ENCODE peak calls at places on chromosomes 7 and 10, in five cellular contexts. One of them, this sample, is unnamed.

GRCh38 chr7:130821864-130822263 is 87.9 kb upstream of the KLF14 start:
- DNase-seq in HepG2: no peak
- DNase-seq in K562: no peak
- DNase-seq in GM12878: no peak
- DNase-seq in SK-N-SH: no peak
- DNase-seq in this sample: no peak

GRCh38 chr7:140653319-140654108 is 12.9 kb upstream of the DENND2A start:
- DNase-seq in HepG2: peak
- DNase-seq in K562: peak
- DNase-seq in GM12878: no peak
- DNase-seq in SK-N-SH: peak
- DNase-seq in this sample: peak

GRCh38 chr7:140497241-140497769 is 18.0 kb upstream of the MKRN1 start:
- DNase-seq in HepG2: no peak
- DNase-seq in K562: peak
- DNase-seq in GM12878: no peak
- DNase-seq in SK-N-SH: no peak
- DNase-seq in this sample: no peak

GRCh38 chr7:32910195-32910594 is 18.6 kb upstream of the KBTBD2 start:
- DNase-seq in HepG2: no peak
- DNase-seq in K562: no peak
- DNase-seq in GM12878: no peak
- DNase-seq in SK-N-SH: no peak
- DNase-seq in this sample: no peak

GRCh38 chr10:103127241-103127640 is 65.8 kb downstream of the NT5C2 start:
- DNase-seq in HepG2: no peak
- DNase-seq in K562: no peak
- DNase-seq in GM12878: no peak
- DNase-seq in SK-N-SH: peak
- DNase-seq in this sample: no peak

GRCh38 chr10:97623277-97623676 is 10.0 kb downstream of the MORN4 start:
- DNase-seq in HepG2: peak
- DNase-seq in K562: no peak
- DNase-seq in GM12878: no peak
- DNase-seq in SK-N-SH: no peak
- DNase-seq in this sample: no peak

GRCh38 chr10:62732841-62733653 is 71.5 kb upstream of the ADO start:
- DNase-seq in HepG2: no peak
- DNase-seq in K562: no peak
- DNase-seq in GM12878: peak
- DNase-seq in SK-N-SH: no peak
- DNase-seq in this sample: peak

GRCh38 chr7:89129600-89130375 is 334.3 kb upstream of the TEX47 start:
- DNase-seq in HepG2: no peak
- DNase-seq in K562: no peak
- DNase-seq in GM12878: no peak
- DNase-seq in SK-N-SH: no peak
- DNase-seq in this sample: no peak

GRCh38 chr7:28078036-28078901 is 102.3 kb downstream of the JAZF1 start:
- DNase-seq in HepG2: peak
- DNase-seq in K562: peak
- DNase-seq in GM12878: no peak
- DNase-seq in SK-N-SH: peak
- DNase-seq in this sample: peak

GRCh38 chr10:11043446-11044127 is 25.9 kb downstream of the CELF2 start:
- DNase-seq in HepG2: no peak
- DNase-seq in K562: no peak
- DNase-seq in GM12878: no peak
- DNase-seq in SK-N-SH: no peak
- DNase-seq in this sample: no peak
- TF ChIP-seq SIN3A in HepG2: no peak
- TF ChIP-seq SIN3A in K562: no peak
- TF ChIP-seq SIN3A in GM12878: no peak
- TF ChIP-seq SIN3A in SK-N-SH: no peak
- TF ChIP-seq SIN3A in this sample: no peak

GRCh38 chr10:71396714-71397339 is at the start of gene CDH23:
- DNase-seq in HepG2: no peak
- DNase-seq in K562: peak
- DNase-seq in GM12878: no peak
- DNase-seq in SK-N-SH: peak
- DNase-seq in this sample: no peak
- TF ChIP-seq MAX in HepG2: no peak
- TF ChIP-seq MAX in K562: no peak
- TF ChIP-seq MAX in GM12878: no peak
- TF ChIP-seq MAX in SK-N-SH: no peak
- TF ChIP-seq MAX in this sample: no peak

DNA sequence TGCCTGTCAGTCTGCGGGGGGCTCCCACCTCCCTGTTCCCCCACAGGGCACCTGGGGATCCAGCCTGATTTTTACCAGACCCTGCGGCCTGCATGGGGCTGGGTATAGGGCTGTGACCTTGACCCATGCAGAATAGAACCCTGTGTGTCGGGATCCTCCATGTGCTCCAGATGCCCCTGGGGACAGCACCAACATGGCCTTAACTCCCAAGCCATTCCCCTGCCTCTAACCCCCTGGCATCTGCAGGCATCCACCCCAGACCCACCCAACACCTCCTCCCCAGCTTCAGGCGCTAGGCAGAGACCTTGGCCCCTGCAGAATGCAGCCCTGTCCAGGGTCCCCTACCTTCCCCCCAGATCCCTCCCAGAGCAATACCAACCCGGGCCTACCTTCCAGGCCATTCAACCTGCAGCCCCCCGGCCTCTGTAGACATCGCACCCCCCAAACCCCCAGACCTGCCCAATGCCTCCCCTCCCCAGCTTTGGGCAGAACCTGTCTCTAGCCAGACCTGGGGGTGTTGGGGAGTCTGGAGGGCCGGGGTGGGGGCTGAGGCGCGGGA is 770 bp upstream of the ELN start:
- DNase-seq in HepG2: no peak
- DNase-seq in K562: no peak
- DNase-seq in GM12878: no peak
- DNase-seq in SK-N-SH: peak
- DNase-seq in this sample: no peak
- TF ChIP-seq SIN3A in HepG2: no peak
- TF ChIP-seq SIN3A in K562: no peak
- TF ChIP-seq SIN3A in GM12878: no peak
- TF ChIP-seq SIN3A in SK-N-SH: no peak
- TF ChIP-seq SIN3A in this sample: no peak

GRCh38 chr10:122147731-122148130 is 123.4 kb upstream of the BTBD16 start:
- DNase-seq in HepG2: no peak
- DNase-seq in K562: no peak
- DNase-seq in GM12878: no peak
- DNase-seq in SK-N-SH: no peak
- DNase-seq in this sample: no peak

GRCh38 chr10:122149607-122150505 is 121.2 kb upstream of the BTBD16 start:
- DNase-seq in HepG2: no peak
- DNase-seq in K562: no peak
- DNase-seq in GM12878: no peak
- DNase-seq in SK-N-SH: no peak
- DNase-seq in this sample: no peak

GRCh38 chr10:122151121-122151694 is 119.9 kb upstream of the BTBD16 start:
- DNase-seq in HepG2: no peak
- DNase-seq in K562: no peak
- DNase-seq in GM12878: no peak
- DNase-seq in SK-N-SH: no peak
- DNase-seq in this sample: no peak

GRCh38 chr10:122152544-122152943 is 118.6 kb upstream of the BTBD16 start:
- DNase-seq in HepG2: no peak
- DNase-seq in K562: no peak
- DNase-seq in GM12878: no peak
- DNase-seq in SK-N-SH: no peak
- DNase-seq in this sample: no peak

GRCh38 chr10:122149138-122149606 is 121.9 kb upstream of the BTBD16 start:
- DNase-seq in HepG2: no peak
- DNase-seq in K562: no peak
- DNase-seq in GM12878: no peak
- DNase-seq in SK-N-SH: no peak
- DNase-seq in this sample: no peak
- TF ChIP-seq MAX in HepG2: no peak
- TF ChIP-seq MAX in K562: no peak
- TF ChIP-seq MAX in GM12878: no peak
- TF ChIP-seq MAX in SK-N-SH: no peak
- TF ChIP-seq MAX in this sample: no peak

GRCh38 chr7:70717553-70718248 is 414.2 kb upstream of the GALNT17 start:
- DNase-seq in HepG2: no peak
- DNase-seq in K562: no peak
- DNase-seq in GM12878: no peak
- DNase-seq in SK-N-SH: no peak
- DNase-seq in this sample: no peak

GRCh38 chr7:70723339-70723738 is 408.6 kb upstream of the GALNT17 start:
- DNase-seq in HepG2: no peak
- DNase-seq in K562: no peak
- DNase-seq in GM12878: no peak
- DNase-seq in SK-N-SH: no peak
- DNase-seq in this sample: no peak

GRCh38 chr7:70721500-70721899 is 410.4 kb upstream of the GALNT17 start:
- DNase-seq in HepG2: no peak
- DNase-seq in K562: no peak
- DNase-seq in GM12878: no peak
- DNase-seq in SK-N-SH: no peak
- DNase-seq in this sample: no peak

GRCh38 chr7:70719120-70719519 is 412.8 kb upstream of the GALNT17 start:
- DNase-seq in HepG2: no peak
- DNase-seq in K562: no peak
- DNase-seq in GM12878: no peak
- DNase-seq in SK-N-SH: no peak
- DNase-seq in this sample: no peak

GRCh38 chr7:70720191-70720873 is 411.6 kb upstream of the GALNT17 start:
- DNase-seq in HepG2: no peak
- DNase-seq in K562: no peak
- DNase-seq in GM12878: no peak
- DNase-seq in SK-N-SH: no peak
- DNase-seq in this sample: no peak
- TF ChIP-seq SIN3A in HepG2: no peak
- TF ChIP-seq SIN3A in K562: no peak
- TF ChIP-seq SIN3A in GM12878: no peak
- TF ChIP-seq SIN3A in SK-N-SH: no peak
- TF ChIP-seq SIN3A in this sample: no peak

This sample was measured in HCT116.